ENCODE peak calls at places on chromosome 13, in seven cellular contexts. O is gastrocnemius medialis, H is vagina, R is sigmoid colon, I is suprapubic skin, J is uterus, L is tibial nerve. T is an unnamed sample.

GRCh38 chr13:110361365-110361911 is 54.4 kb downstream of the COL4A2 start:
- DNase-seq in O (peak; percentile 55), L (peak; percentile 26), R (peak; percentile 90), I (no peak), H (no peak), J (peak; percentile 73), T (peak; percentile 79)

GRCh38 chr13:28324181-28324789 is 170.6 kb downstream of the FLT1 start:
- DNase-seq in O (no peak), L (no peak), R (no peak), I (no peak), H (no peak), J (peak; percentile 50), T (peak; percentile 66)

GRCh38 chr13:65435590-65435989 is 1794.5 kb downstream of the PCDH9 start:
- DNase-seq in L (no peak), H (no peak), R (no peak), J (no peak), O (no peak), I (no peak), T (no peak)

GRCh38 chr13:102693781-102694180 is 1.1 kb downstream of the METTL21C start:
- DNase-seq in I (no peak), H (no peak), R (no peak), O (no peak), J (no peak), L (no peak), T (no peak)

GRCh38 chr13:94972262-94972661 is 259.9 kb upstream of the SOX21 start:
- DNase-seq in R (no peak), J (no peak), L (no peak), O (no peak), H (no peak), I (no peak), T (no peak)

GRCh38 chr13:112776354-112776753 is 86.5 kb downstream of the ATP11A start:
- DNase-seq in R (no peak), H (no peak), J (no peak), O (no peak), I (no peak), L (no peak), T (no peak)

GRCh38 chr13:93231867-93232266 is 5.3 kb downstream of the GPC6 start:
- DNase-seq in J (no peak), H (no peak), O (no peak), R (no peak), L (no peak), I (no peak), T (no peak)

GRCh38 chr13:106534844-106535551 is 464 bp downstream of the EFNB2 start:
- DNase-seq in R (peak; percentile 68), I (peak; percentile 70), H (no peak), O (peak; percentile 12), J (no peak), L (no peak), T (no peak)

GRCh38 chr13:34765446-34766180 is 176.5 kb upstream of the NBEA start:
- DNase-seq in R (no peak), J (no peak), H (no peak), O (no peak), L (no peak), I (no peak), T (no peak)

GRCh38 chr13:98450495-98451167 is 126.3 kb downstream of the STK24 start:
- DNase-seq in L (no peak), I (no peak), J (no peak), H (no peak), R (peak; percentile 89), O (peak; percentile 65), T (peak; percentile 38)

GRCh38 chr13:105147481-105147880 is 1388.0 kb downstream of the EFNB2 start:
- DNase-seq in O (no peak), R (no peak), J (no peak), I (no peak), H (no peak), L (no peak), T (no peak)

GRCh38 chr13:41648314-41648935 is 191.1 kb downstream of the RGCC start:
- DNase-seq in O (no peak), L (no peak), J (no peak), R (no peak), I (no peak), H (no peak), T (no peak)

GRCh38 chr13:56352901-56353300 is 787.8 kb upstream of the PRR20A start:
- DNase-seq in L (no peak), O (no peak), H (no peak), J (no peak), I (no peak), R (no peak), T (no peak)

GRCh38 chr13:59247166-59247565 is 916.6 kb downstream of the DIAPH3 start:
- DNase-seq in H (no peak), L (no peak), I (no peak), O (no peak), R (no peak), J (no peak), T (peak; percentile 75)

GRCh38 chr13:95243207-95243606 is 58.0 kb downstream of the ABCC4 start:
- DNase-seq in L (no peak), H (no peak), J (no peak), I (no peak), R (no peak), O (no peak), T (no peak)

GRCh38 chr13:46580362-46580839 is 27.4 kb downstream of the LRCH1 start:
- DNase-seq in L (no peak), H (no peak), J (no peak), I (no peak), O (no peak), R (no peak), T (no peak)

GRCh38 chr13:51764184-51765141 is 39.5 kb downstream of the DHRS12 start:
- DNase-seq in O (peak; percentile 74), R (peak; percentile 95), I (no peak), J (peak; percentile 60), H (no peak), L (peak; percentile 59), T (peak; percentile 77)

GRCh38 chr13:51637852-51638496 is 53.7 kb downstream of the WDFY2 start:
- DNase-seq in R (no peak), J (no peak), H (no peak), O (no peak), I (no peak), L (no peak), T (no peak)

GRCh38 chr13:20462533-20462915 is 63.1 kb downstream of the CRYL1 start:
- DNase-seq in L (no peak), O (no peak), R (no peak), J (no peak), H (no peak), I (no peak), T (no peak)

GRCh38 chr13:41332829-41333228 is 21.8 kb downstream of the NAA16 start:
- DNase-seq in H (no peak), O (no peak), I (no peak), J (no peak), R (no peak), L (no peak), T (no peak)

GRCh38 chr13:30734434-30734833 is 909 bp upstream of the ALOX5AP start:
- DNase-seq in I (no peak), R (no peak), L (no peak), J (no peak), O (no peak), H (no peak), T (no peak)

GRCh38 chr13:30736921-30737320 is 1.6 kb downstream of the ALOX5AP start:
- DNase-seq in J (no peak), I (peak; percentile 49), H (no peak), R (no peak), O (no peak), L (no peak), T (no peak)

GRCh38 chr13:30736461-30736860 is 1.1 kb downstream of the ALOX5AP start:
- DNase-seq in I (no peak), O (no peak), J (no peak), L (no peak), R (no peak), H (no peak), T (no peak)

GRCh38 chr13:30737511-30738342 is 2.4 kb downstream of the ALOX5AP start:
- DNase-seq in O (no peak), L (no peak), R (no peak), J (no peak), H (no peak), I (peak; percentile 61), T (peak; percentile 25)

GRCh38 chr13:30735025-30735967 is at the start of gene ALOX5AP:
- DNase-seq in J (no peak), O (no peak), I (peak; percentile 69), R (no peak), H (no peak), L (no peak), T (no peak)
- H3K4me3 ChIP-seq in J (no peak within 1 kb of the TSS), O (no peak within 1 kb of the TSS), I (peak within 1 kb of the TSS; percentile 15), R (peak within 1 kb of the TSS; percentile 13), H (no peak within 1 kb of the TSS), L (peak within 1 kb of the TSS; percentile 36), T (no peak within 1 kb of the TSS)

DNA sequence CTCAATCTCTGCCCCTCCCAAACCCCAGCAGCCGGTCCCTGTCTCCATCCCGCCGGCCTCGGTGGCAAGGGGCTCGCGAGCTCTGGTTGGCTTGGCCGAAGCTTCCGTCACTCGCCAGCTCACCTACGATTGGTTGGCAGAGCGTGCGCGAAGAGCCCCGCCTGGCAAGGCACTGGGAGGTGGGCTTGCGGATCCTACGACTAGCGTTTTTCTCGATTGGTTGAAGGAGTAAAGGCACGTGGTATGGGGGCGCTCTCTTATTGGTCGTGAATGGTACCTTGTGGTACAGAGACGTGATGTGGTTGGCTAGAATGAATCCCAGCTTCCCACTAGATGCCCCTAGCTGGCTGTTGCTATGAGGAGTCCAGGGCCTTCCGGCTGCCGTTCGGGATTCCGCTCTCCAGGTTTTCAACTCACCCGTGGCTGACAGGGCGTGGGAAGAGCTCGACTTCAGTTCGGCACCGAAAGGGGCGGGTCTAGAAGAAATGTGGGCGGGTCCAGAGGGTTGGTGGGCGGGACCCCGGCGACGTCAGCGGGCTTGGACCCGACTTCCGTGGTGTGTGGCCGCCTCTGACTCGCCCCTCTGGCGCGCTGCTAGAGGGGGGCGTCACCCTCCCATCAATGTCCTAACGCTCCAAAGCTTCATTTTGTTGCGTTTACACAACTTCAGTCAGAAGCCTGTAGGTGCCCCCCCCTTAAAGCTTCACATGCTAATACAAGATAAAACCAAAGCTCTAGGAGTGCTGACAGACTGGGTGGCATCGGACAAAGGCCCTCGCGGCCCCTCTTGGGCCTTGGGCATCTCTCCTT is 847 bp upstream of the RAP2A start:
- DNase-seq in O (peak; percentile 99), H (peak; percentile 100), J (peak; percentile 99), R (peak; percentile 100), L (peak; percentile 98), I (peak; percentile 99), T (peak; percentile 99)
- TF ChIP-seq POLR2A in O (peak; percentile 77), H (peak; percentile 68), J (peak; percentile 64), R (peak; percentile 70), L (peak; percentile 79), I (no peak), T (peak; percentile 30)

GRCh38 chr13:97258801-97259200 is 36.7 kb downstream of the MBNL2 start:
- DNase-seq in R (no peak), I (no peak), L (no peak), H (no peak), J (no peak), O (no peak), T (no peak)
- H3K4me1 ChIP-seq in R (no peaks in the 10 kb centered on the region), I (peaks cover 82% of the 10 kb centered on the region), L (no peaks in the 10 kb centered on the region), H (peaks cover 90% of the 10 kb centered on the region), J (peaks cover 20% of the 10 kb centered on the region), O (peaks cover 95% of the 10 kb centered on the region), T (peaks cover 19% of the 10 kb centered on the region)

DNA sequence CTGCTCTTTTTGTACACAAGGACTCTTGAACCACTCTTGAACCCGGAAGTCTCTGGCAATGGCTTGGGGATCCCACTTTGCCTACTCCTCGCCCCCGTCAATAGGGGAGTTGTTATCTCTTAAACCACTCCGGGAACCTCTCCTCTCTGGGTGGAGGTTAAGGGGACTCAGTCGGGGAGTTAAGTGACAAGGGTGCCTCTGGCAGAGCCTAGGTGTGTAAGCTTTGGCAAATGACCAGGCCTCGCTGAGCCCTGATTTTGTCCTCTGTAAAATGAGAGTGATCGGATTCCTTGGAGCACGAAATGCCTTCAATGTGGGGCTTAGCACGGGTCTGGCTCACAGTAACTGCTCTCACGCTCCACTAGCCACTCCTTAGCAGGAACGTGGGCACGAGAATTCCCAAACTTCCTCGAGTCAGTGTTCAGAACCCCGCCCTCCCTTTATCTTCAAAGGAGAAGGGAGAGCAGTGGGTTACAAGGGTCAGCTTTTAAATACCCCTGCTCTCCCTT is 193.3 kb downstream of the KATNAL1 start:
- DNase-seq in O (no peak), J (no peak), R (no peak), I (no peak), H (no peak), L (no peak), T (no peak)
- H3K4me3 ChIP-seq in O (peak overlapping the region; percentile 68), J (no peak overlapping the region), R (peak overlapping the region; percentile 62), I (peak overlapping the region; percentile 71), H (peak overlapping the region; percentile 46), L (peak overlapping the region; percentile 61), T (peak overlapping the region; percentile 36)